ENCODE peak calls at places on chromosomes 7 and 10, in four cellular contexts. B is fibroblast of the aortic adventitia, O is C1 segment of cervical spinal cord, M is neural crest cell. Y is an unnamed sample.

GRCh38 chr10:20858292-20859124 is 38.6 kb downstream of the NEBL start:
- DNase-seq in B (peak), O (no peak), M (no peak), Y (no peak)

GRCh38 chr10:52229271-52229931 is 84.7 kb upstream of the DKK1 start:
- DNase-seq in B (peak), O (no peak), M (no peak), Y (no peak)

GRCh38 chr7:7795736-7796135 is 77.3 kb upstream of the RPA3 start:
- DNase-seq in B (peak), O (no peak), M (no peak), Y (no peak)

GRCh38 chr7:15891151-15891842 is 204.8 kb upstream of the MEOX2 start:
- DNase-seq in B (peak), O (no peak), M (no peak), Y (no peak)

GRCh38 chr10:12572281-12572680 is 222.9 kb downstream of the CAMK1D start:
- DNase-seq in B (no peak), O (no peak), M (no peak), Y (no peak)

GRCh38 chr10:274866-275265 is 139.6 kb downstream of the ZMYND11 start:
- DNase-seq in B (no peak), O (no peak), M (no peak), Y (no peak)

GRCh38 chr7:123502216-123502615 is 32.2 kb downstream of the IQUB start:
- DNase-seq in B (no peak), O (no peak), M (no peak), Y (no peak)

GRCh38 chr7:98831641-98832221 is 38.1 kb downstream of the TMEM130 start:
- DNase-seq in B (peak), O (no peak), M (peak), Y (no peak)

GRCh38 chr10:132909491-132910071 is 32.8 kb downstream of the CFAP46 start:
- DNase-seq in B (no peak), O (no peak), M (no peak), Y (no peak)

GRCh38 chr10:51341216-51341615 is 266.9 kb downstream of the PRKG1 start:
- DNase-seq in B (peak), O (no peak), M (no peak), Y (no peak)

GRCh38 chr10:70602665-70603438 is at the start of gene PRF1:
- DNase-seq in B (no peak), O (no peak), M (no peak), Y (no peak)

GRCh38 chr7:114484226-114484625 is 69.6 kb downstream of the FOXP2 start:
- DNase-seq in B (no peak), O (no peak), M (no peak), Y (no peak)

GRCh38 chr10:24444337-24444736 is 235.4 kb downstream of the KIAA1217 start:
- DNase-seq in B (no peak), O (no peak), M (no peak), Y (no peak)

GRCh38 chr10:61197022-61197421 is 253.0 kb upstream of the RHOBTB1 start:
- DNase-seq in B (no peak), O (no peak), M (no peak), Y (no peak)

GRCh38 chr7:54015251-54015650 is 526.9 kb upstream of the VSTM2A start:
- DNase-seq in B (no peak), O (no peak), M (no peak), Y (no peak)

GRCh38 chr7:140018125-140019043 is 44.4 kb downstream of the PARP12 start:
- DNase-seq in B (no peak), O (no peak), M (no peak), Y (no peak)

GRCh38 chr10:110398419-110399162 is 93.9 kb upstream of the SMNDC1 start:
- DNase-seq in B (peak), O (no peak), M (no peak), Y (no peak)

GRCh38 chr7:128172151-128172550 is 68.9 kb upstream of the LEP start:
- DNase-seq in B (no peak), O (no peak), M (no peak), Y (no peak)

GRCh38 chr7:143485500-143485899 is 7.8 kb downstream of the TAS2R41 start:
- DNase-seq in B (peak), O (no peak), M (no peak), Y (no peak)

GRCh38 chr7:17298102-17298839 is at the start of gene AHR:
- DNase-seq in B (peak), O (peak), M (peak), Y (peak)